ENCODE peak calls at places on chromosomes 13 and 19, in seven cellular contexts. V is fibroblast of lung, A is neural progenitor cell, P is endothelial cell of umbilical vein, F is PC-3, M is OCI-LY7, X is keratinocyte. W is an unnamed sample.

GRCh38 chr13:35255241-35255640 is 221.2 kb downstream of the MAB21L1 start:
- DNase-seq in V (no peak), A (no peak), P (no peak), F (no peak), M (no peak), X (no peak), W (no peak)

GRCh38 chr19:48442116-48443035 is 3.4 kb upstream of the GRWD1 start:
- DNase-seq in V (no peak), A (no peak), P (no peak), F (no peak), M (no peak), X (no peak), W (no peak)

GRCh38 chr13:49499889-49500660 is 4.3 kb downstream of the PHF11 start:
- DNase-seq in V (peak; percentile 86), A (no peak), P (no peak), F (peak; percentile 46), M (no peak), X (no peak), W (no peak)

GRCh38 chr13:49444517-49445395 is 682 bp downstream of the SETDB2 start:
- DNase-seq in V (peak; percentile 69), A (peak; percentile 57), P (no peak), F (peak; percentile 38), M (peak; percentile 86), X (peak; percentile 59), W (peak; percentile 13)

GRCh38 chr19:58052256-58052655 is 6.8 kb upstream of the ZNF135 start:
- DNase-seq in V (no peak), A (no peak), P (no peak), F (no peak), M (no peak), X (no peak), W (no peak)

GRCh38 chr19:1470864-1471513 is 8.0 kb downstream of the C19orf25 start:
- DNase-seq in V (no peak), A (peak; percentile 92), P (no peak), F (peak; percentile 54), M (no peak), X (no peak), W (no peak)

GRCh38 chr13:98581971-98582702 is 5.2 kb upstream of the STK24 start:
- DNase-seq in V (peak; percentile 75), A (no peak), P (peak; percentile 39), F (peak; percentile 14), M (no peak), X (no peak), W (no peak)

GRCh38 chr13:43360196-43360595 is 336.8 kb downstream of the DNAJC15 start:
- DNase-seq in V (no peak), A (no peak), P (no peak), F (no peak), M (no peak), X (no peak), W (no peak)

GRCh38 chr13:95533545-95534135 is 18.9 kb upstream of the CLDN10 start:
- DNase-seq in V (no peak), A (peak; percentile 44), P (peak; percentile 57), F (no peak), M (no peak), X (no peak), W (no peak)

GRCh38 chr13:111161601-111162600 is 46.8 kb downstream of the ARHGEF7 start:
- DNase-seq in V (no peak), A (no peak), P (no peak), F (no peak), M (peak; percentile 34), X (no peak), W (no peak)

GRCh38 chr13:31204592-31204991 is 4.8 kb downstream of the B3GLCT start:
- DNase-seq in V (peak; percentile 44), A (no peak), P (peak; percentile 63), F (peak; percentile 68), M (no peak), X (peak; percentile 26), W (peak; percentile 51)

GRCh38 chr19:1725100-1726064 is 27.9 kb upstream of the ONECUT3 start:
- DNase-seq in V (peak; percentile 34), A (peak; percentile 94), P (peak; percentile 36), F (peak; percentile 46), M (no peak), X (no peak), W (no peak)

GRCh38 chr19:45463241-45463640 is 4.6 kb upstream of the FOSB start:
- DNase-seq in V (no peak), A (no peak), P (no peak), F (no peak), M (no peak), X (no peak), W (no peak)

GRCh38 chr13:87538366-87539052 is 132.7 kb upstream of the SLITRK5 start:
- DNase-seq in V (no peak), A (no peak), P (no peak), F (no peak), M (no peak), X (no peak), W (no peak)

GRCh38 chr13:85798999-85799646 is at the start of gene SLITRK6:
- DNase-seq in V (peak; percentile 91), A (peak; percentile 74), P (no peak), F (peak; percentile 93), M (no peak), X (peak; percentile 4), W (peak; percentile 79)

GRCh38 chr19:7930765-7931164 is 4.8 kb upstream of the CTXN1 start:
- DNase-seq in V (no peak), A (no peak), P (no peak), F (no peak), M (no peak), X (no peak), W (no peak)

GRCh38 chr19:7928334-7928706 is 2.4 kb upstream of the CTXN1 start:
- DNase-seq in V (no peak), A (no peak), P (no peak), F (no peak), M (no peak), X (no peak), W (no peak)

GRCh38 chr19:7926727-7927604 is 1.0 kb upstream of the CTXN1 start:
- DNase-seq in V (no peak), A (no peak), P (no peak), F (no peak), M (no peak), X (no peak), W (no peak)

GRCh38 chr19:7927605-7928333 is 1.8 kb upstream of the CTXN1 start:
- DNase-seq in V (no peak), A (no peak), P (no peak), F (no peak), M (no peak), X (no peak), W (no peak)

GRCh38 chr19:7928741-7929701 is 3.1 kb upstream of the CTXN1 start:
- DNase-seq in V (peak; percentile 85), A (peak; percentile 75), P (peak; percentile 65), F (peak; percentile 87), M (peak; percentile 51), X (no peak), W (peak; percentile 89)
- H3K4me3 ChIP-seq in V (peak overlapping the region; percentile 21), A (no peak overlapping the region), P (no peak overlapping the region), F (peak overlapping the region; percentile 21), M (no peak overlapping the region), X (no peak overlapping the region), W (no peak overlapping the region)

GRCh38 chr19:42220751-42221097 is 612 bp downstream of the ZNF526 start:
- DNase-seq in V (no peak), A (peak; percentile 13), P (peak; percentile 12), F (no peak), M (no peak), X (no peak), W (no peak)

GRCh38 chr19:42217522-42218442 is at the start of gene DEDD2:
- DNase-seq in V (peak; percentile 96), A (peak; percentile 96), P (peak; percentile 96), F (peak; percentile 96), M (peak; percentile 98), X (peak; percentile 99), W (peak; percentile 99)

GRCh38 chr19:42219812-42220750 is at the start of gene ZNF526:
- DNase-seq in V (peak; percentile 97), A (peak; percentile 100), P (peak; percentile 99), F (peak; percentile 96), M (peak; percentile 99), X (peak; percentile 94), W (peak; percentile 97)

GRCh38 chr19:42216653-42217521 is 590 bp downstream of the DEDD2 start:
- DNase-seq in V (peak; percentile 23), A (peak; percentile 89), P (peak; percentile 47), F (peak; percentile 15), M (peak; percentile 69), X (no peak), W (peak; percentile 45)

GRCh38 chr19:42214810-42215209 is 2.7 kb downstream of the DEDD2 start:
- DNase-seq in V (no peak), A (no peak), P (no peak), F (no peak), M (no peak), X (no peak), W (no peak)
- H3K79me2 ChIP-seq in V (peaks cover 26% of the 10 kb centered on the region), A (peaks cover 78% of the 10 kb centered on the region), P (peaks cover 15% of the 10 kb centered on the region), F (peaks cover 68% of the 10 kb centered on the region), M (peaks cover 39% of the 10 kb centered on the region), X (peaks cover 61% of the 10 kb centered on the region), W (peaks cover 89% of the 10 kb centered on the region)

GRCh38 chr13:32264407-32264806 is 50.8 kb downstream of the ZAR1L start:
- DNase-seq in V (peak; percentile 58), A (no peak), P (peak; percentile 98), F (peak; percentile 30), M (no peak), X (no peak), W (no peak)
- TF ChIP-seq CTCF in V (no peak), A (no peak), P (no peak), F (no peak), M (no peak), X (no peak), W (no peak)

DNA sequence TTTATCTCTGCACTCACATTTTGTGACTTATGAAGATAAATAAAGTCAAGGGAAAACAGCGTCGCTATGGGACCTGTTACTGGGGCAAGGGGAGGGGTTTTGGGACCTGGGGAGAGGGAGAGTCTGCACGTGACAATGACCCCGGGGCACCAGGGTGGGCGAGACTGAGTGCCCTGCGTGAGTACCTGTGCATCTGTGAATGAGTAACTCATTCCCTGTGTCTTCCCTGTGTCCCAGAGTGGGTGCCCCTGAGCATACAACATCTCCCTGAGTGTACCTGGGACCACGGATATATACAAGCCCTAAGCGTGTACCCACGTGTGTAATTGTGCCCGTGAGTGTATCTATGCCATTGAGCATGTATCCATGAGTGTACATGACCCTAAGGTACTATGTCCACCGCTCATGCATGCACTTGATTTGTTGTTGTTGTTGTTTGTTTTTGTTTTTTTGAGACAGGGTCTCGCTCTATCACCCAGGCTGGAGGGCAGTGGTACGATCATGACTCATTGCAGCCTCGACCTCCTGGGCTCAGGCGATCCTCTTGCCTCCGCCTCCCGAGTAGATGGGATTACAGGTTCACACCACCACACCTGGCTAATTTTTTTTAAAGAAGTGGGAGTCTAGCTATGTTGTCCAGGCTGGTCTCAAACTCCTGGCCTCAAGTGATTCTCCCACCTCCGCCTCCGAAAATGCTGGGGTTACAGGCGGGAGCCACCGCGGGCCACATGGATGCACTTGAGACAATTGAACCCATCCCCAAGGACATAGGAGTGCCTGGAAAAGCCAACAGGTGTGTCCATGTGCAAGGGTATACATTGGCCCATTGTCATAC is 645 bp upstream of the TRAPPC5 start:
- DNase-seq in V (no peak), A (no peak), P (no peak), F (no peak), M (no peak), X (no peak), W (no peak)
- H3K4me3 ChIP-seq in V (peak overlapping the region; percentile 30), A (peak overlapping the region; percentile 99), P (no peak overlapping the region), F (peak overlapping the region; percentile 97), M (peak overlapping the region; percentile 96), X (no peak overlapping the region), W (peak overlapping the region; percentile 91)

W was measured in PC-9.